ENCODE peak calls at places on chromosomes 5 and 9, in five cellular contexts. F is H1, L is mesenchymal stem cell, C is trophoblast cell, U is H9. J is an unnamed sample.
A peak's percentile ranks its signal among the peaks of the same experiment; 100 is the strongest.

GRCh38 chr5:176317534-176318374 is 43.8 kb downstream of the KIAA1191 start:
- DNase-seq in U (no peak), C (no peak), L (no peak), F (no peak), J (no peak)

GRCh38 chr5:133048993-133049725 is 2.7 kb upstream of the HSPA4 start:
- DNase-seq in C (peak; percentile 24), F (no peak), U (no peak), L (no peak), J (no peak)

GRCh38 chr9:36937951-36938350 is 96.1 kb downstream of the PAX5 start:
- DNase-seq in C (no peak), F (no peak), U (no peak), L (no peak), J (no peak)

GRCh38 chr5:110951373-110951791 is 120.1 kb upstream of the TSLP start:
- DNase-seq in F (no peak), U (no peak), L (no peak), C (no peak), J (no peak)

GRCh38 chr5:82446765-82447164 is 168.6 kb upstream of the RPS23 start:
- DNase-seq in C (no peak), U (no peak), L (no peak), F (no peak), J (no peak)

GRCh38 chr9:69535911-69536310 is 136.3 kb downstream of the APBA1 start:
- DNase-seq in C (no peak), L (no peak), F (no peak), U (no peak), J (no peak)

GRCh38 chr5:90473321-90474234 is 993 bp downstream of the MBLAC2 start:
- DNase-seq in U (peak; percentile 59), F (peak; percentile 71), C (peak; percentile 26), L (peak; percentile 73), J (no peak)

GRCh38 chr9:83327323-83327722 is 210.9 kb downstream of the FRMD3 start:
- DNase-seq in F (no peak), U (no peak), L (no peak), C (peak; percentile 75), J (no peak)

GRCh38 chr5:8458038-8458383 is 589.1 kb downstream of the MTRR start:
- DNase-seq in F (no peak), L (no peak), U (no peak), C (no peak), J (no peak)

DNA sequence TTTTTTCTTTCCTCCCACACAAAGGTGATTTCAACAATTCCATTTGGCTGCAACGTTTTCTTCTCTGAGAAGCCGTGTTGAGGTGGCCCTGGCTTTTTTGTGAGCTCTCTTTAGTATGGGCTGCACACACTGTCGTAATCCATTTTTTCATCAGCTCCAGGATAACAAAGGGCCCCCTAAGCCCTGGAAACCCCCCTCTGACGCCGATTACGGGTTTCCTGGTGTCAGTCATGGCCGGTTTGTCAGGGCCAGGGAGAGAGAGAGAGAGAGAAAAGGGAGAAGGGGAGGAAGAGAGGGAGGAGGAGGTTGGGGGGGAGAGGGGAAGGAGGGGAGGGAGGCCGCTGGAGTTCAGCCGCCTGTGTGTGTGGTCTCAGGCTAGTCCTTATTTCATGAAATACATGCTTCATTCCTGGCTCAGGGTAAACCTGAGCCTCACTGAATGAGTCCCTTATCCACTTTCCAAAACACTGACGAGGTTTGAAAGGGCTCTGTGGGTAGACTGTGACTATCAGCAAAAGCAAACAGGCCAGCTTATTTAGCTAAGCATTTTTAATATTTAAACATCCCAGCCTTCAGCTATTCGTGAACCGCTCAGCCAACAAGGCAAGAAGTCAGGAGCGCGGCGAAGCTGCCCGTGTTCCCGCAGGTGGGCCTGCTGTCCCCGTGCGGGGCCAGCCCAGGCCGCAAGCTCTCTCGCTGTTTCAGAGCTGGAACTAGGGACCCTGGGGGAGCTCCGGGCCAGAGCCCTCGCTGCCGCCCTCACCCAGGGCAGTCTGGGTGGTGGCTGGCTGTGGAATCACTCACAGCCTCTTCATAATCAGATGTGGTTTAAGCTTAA is 172.8 kb downstream of the ERCC6L2 start:
- DNase-seq in L (peak; percentile 28), C (no peak), F (peak; percentile 66), U (peak; percentile 44), J (peak; percentile 65)
- H3K18ac ChIP-seq in L (peak overlapping the region; percentile 16), C (no peak overlapping the region), F (peak overlapping the region; percentile 78), U (no peak overlapping the region), J (peak overlapping the region; percentile 86)

GRCh38 chr9:71743884-71744283 is 24.4 kb downstream of the CEMIP2 start:
- DNase-seq in F (no peak), U (no peak), C (no peak), L (no peak), J (no peak)
- H2BK12ac ChIP-seq in F (no peak overlapping the region), U (no peak overlapping the region), C (peak overlapping the region; percentile 94), L (no peak overlapping the region), J (no peak overlapping the region)

GRCh38 chr5:55636711-55637110 is 75.4 kb downstream of the SLC38A9 start:
- DNase-seq in L (peak; percentile 57), C (peak; percentile 49), F (no peak), U (no peak), J (no peak)
- H3K18ac ChIP-seq in L (no peak overlapping the region), C (no peak overlapping the region), F (no peak overlapping the region), U (no peak overlapping the region), J (no peak overlapping the region)

GRCh38 chr5:107424461-107424860 is 246.3 kb downstream of the EFNA5 start:
- DNase-seq in U (no peak), F (no peak), L (peak; percentile 22), C (peak; percentile 15), J (no peak)
- H2BK12ac ChIP-seq in U (no peak overlapping the region), F (no peak overlapping the region), L (no peak overlapping the region), C (no peak overlapping the region), J (no peak overlapping the region)

J was measured in neuronal stem cell.